ENCODE peak calls at places on chromosomes 5 and 9, in eight cellular contexts. D is GM23338; H is activated effector memory CD4-positive, alpha-beta T cell treated with Interleukin-2 at 50 U/mL for 16 hours; F is GM06990; G is naive thymus-derived CD8-positive, alpha-beta T cell; V is adrenal gland; P is AG04449; T is NCI-H524 treated with DMSO at 0.1 percent for 48 hours. I is an unnamed sample.
A peak's percentile ranks its signal among the peaks of the same experiment; 100 is the strongest.

GRCh38 chr9:94721754-94722153 is 4.7 kb upstream of the AOPEP start:
- DNase-seq in V (no peak), D (no peak), H (no peak), P (no peak), T (no peak), F (no peak), G (no peak), I (no peak)

GRCh38 chr5:146645382-146645781 is 129.4 kb upstream of the GPR151 start:
- DNase-seq in V (no peak), P (no peak), D (peak; percentile 64), F (no peak), G (no peak), T (no peak), H (no peak), I (no peak)

GRCh38 chr5:142491260-142491659 is 166.4 kb upstream of the SPRY4 start:
- DNase-seq in H (no peak), P (no peak), T (peak; percentile 83), D (peak; percentile 23), V (no peak), F (no peak), G (no peak), I (no peak)

GRCh38 chr5:168354397-168354796 is 63.0 kb downstream of the WWC1 start:
- DNase-seq in V (no peak), G (no peak), P (no peak), T (no peak), H (no peak), F (no peak), D (no peak), I (no peak)

GRCh38 chr5:106331415-106331814 is 1339.3 kb downstream of the EFNA5 start:
- DNase-seq in P (peak; percentile 92), F (no peak), G (no peak), H (no peak), D (no peak), V (no peak), T (no peak), I (peak; percentile 68)

GRCh38 chr5:35247645-35248034 is 17.4 kb upstream of the PRLR start:
- DNase-seq in H (no peak), P (no peak), V (peak; percentile 83), D (no peak), T (no peak), F (peak; percentile 9), G (no peak), I (no peak)

GRCh38 chr5:35856186-35857003 is at the start of gene IL7R:
- DNase-seq in G (peak; percentile 84), F (no peak), T (no peak), P (no peak), D (no peak), V (no peak), H (no peak), I (peak; percentile 74)

GRCh38 chr9:70561805-70562395 is 147.4 kb upstream of the KLF9 start:
- DNase-seq in G (no peak), P (no peak), T (no peak), D (no peak), V (no peak), F (no peak), H (no peak), I (no peak)